ENCODE peak calls at places on chromosomes 5 and 9, in seven cellular contexts. K, M, I, R, Z, B and F are unnamed samples.

GRCh38 chr9:114386361-114386885 is 1.4 kb downstream of the AKNA start:
- DNase-seq in K (no peak), M (no peak), I (no peak), R (no peak), Z (no peak), B (no peak), F (no peak)

GRCh38 chr5:159850192-159850573 is 66.1 kb upstream of the ADRA1B start:
- DNase-seq in K (no peak), M (no peak), I (peak), R (no peak), Z (peak), B (no peak), F (peak)

GRCh38 chr5:84536797-84537196 is 152.1 kb upstream of the EDIL3 start:
- DNase-seq in K (no peak), M (no peak), I (no peak), R (no peak), Z (no peak), B (no peak), F (no peak)

GRCh38 chr5:96177303-96177869 is 215.7 kb upstream of the ELL2 start:
- DNase-seq in K (no peak), M (no peak), I (peak), R (peak), Z (peak), B (no peak), F (peak)

GRCh38 chr5:102528600-102528999 is 29.8 kb upstream of the SLCO6A1 start:
- DNase-seq in K (no peak), M (no peak), I (no peak), R (no peak), Z (no peak), B (no peak), F (no peak)

GRCh38 chr5:34749431-34749872 is 89.5 kb upstream of the TTC23L start:
- DNase-seq in K (no peak), M (no peak), I (no peak), R (no peak), Z (peak), B (no peak), F (peak)

GRCh38 chr5:156402387-156402921 is 75.5 kb downstream of the SGCD start:
- DNase-seq in K (no peak), M (peak), I (no peak), R (no peak), Z (no peak), B (no peak), F (no peak)

GRCh38 chr5:69300537-69301203 is 31.9 kb downstream of the CCDC125 start:
- DNase-seq in K (no peak), M (no peak), I (no peak), R (no peak), Z (no peak), B (no peak), F (no peak)

GRCh38 chr9:32533338-32533737 is 7.3 kb upstream of the RIGI start:
- DNase-seq in K (no peak), M (no peak), I (no peak), R (no peak), Z (no peak), B (no peak), F (no peak)

GRCh38 chr5:67771791-67772190 is 443.8 kb upstream of the PIK3R1 start:
- DNase-seq in K (no peak), M (no peak), I (no peak), R (no peak), Z (no peak), B (no peak), F (no peak)

GRCh38 chr5:32095261-32095671 is 78.9 kb downstream of the GOLPH3 start:
- DNase-seq in K (no peak), M (no peak), I (no peak), R (no peak), Z (no peak), B (no peak), F (no peak)

GRCh38 chr9:34450644-34451043 is 7.7 kb downstream of the FAM219A start:
- DNase-seq in K (no peak), M (no peak), I (no peak), R (no peak), Z (no peak), B (no peak), F (no peak)

GRCh38 chr5:177142778-177143177 is 9.2 kb downstream of the NSD1 start:
- DNase-seq in K (no peak), M (no peak), I (no peak), R (no peak), Z (no peak), B (no peak), F (no peak)

GRCh38 chr5:174549254-174549653 is 175.1 kb upstream of the MSX2 start:
- DNase-seq in K (no peak), M (no peak), I (no peak), R (no peak), Z (no peak), B (no peak), F (no peak)

GRCh38 chr5:105740242-105740641 is 1930.5 kb downstream of the EFNA5 start:
- DNase-seq in K (no peak), M (no peak), I (no peak), R (no peak), Z (no peak), B (no peak), F (no peak)

GRCh38 chr9:83199240-83199639 is 136.3 kb upstream of the RASEF start:
- DNase-seq in K (no peak), M (peak), I (peak), R (peak), Z (peak), B (no peak), F (peak)

GRCh38 chr9:137299938-137300337 is 2.1 kb downstream of the NRARP start:
- DNase-seq in K (no peak), M (no peak), I (no peak), R (no peak), Z (no peak), B (peak), F (no peak)

GRCh38 chr5:1242733-1243486 is 17.7 kb downstream of the SLC6A18 start:
- DNase-seq in K (no peak), M (no peak), I (no peak), R (no peak), Z (no peak), B (no peak), F (no peak)

GRCh38 chr9:109471994-109472393 is 26.1 kb downstream of the PTPN3 start:
- DNase-seq in K (no peak), M (no peak), I (no peak), R (no peak), Z (no peak), B (no peak), F (no peak)

GRCh38 chr5:71954329-71954728 is 152.9 kb upstream of the MAP1B start:
- DNase-seq in K (no peak), M (no peak), I (no peak), R (peak), Z (no peak), B (no peak), F (no peak)

GRCh38 chr5:98997000-98997399 is 68.2 kb upstream of the CHD1 start:
- DNase-seq in K (no peak), M (peak), I (peak), R (no peak), Z (peak), B (no peak), F (peak)

GRCh38 chr9:17929506-17929905 is 350.6 kb downstream of the SH3GL2 start:
- DNase-seq in K (no peak), M (no peak), I (no peak), R (no peak), Z (no peak), B (no peak), F (no peak)

GRCh38 chr9:2657427-2657826 is 35.8 kb downstream of the VLDLR start:
- DNase-seq in K (no peak), M (no peak), I (no peak), R (no peak), Z (no peak), B (no peak), F (no peak)

GRCh38 chr9:21744874-21745273 is 57.6 kb upstream of the MTAP start:
- DNase-seq in K (no peak), M (no peak), I (no peak), R (no peak), Z (peak), B (no peak), F (peak)

GRCh38 chr5:168377525-168377924 is 86.1 kb downstream of the WWC1 start:
- DNase-seq in K (no peak), M (no peak), I (no peak), R (no peak), Z (no peak), B (no peak), F (no peak)

GRCh38 chr5:115532517-115532916 is 12.1 kb downstream of the FEM1C start:
- DNase-seq in K (no peak), M (no peak), I (peak), R (no peak), Z (no peak), B (no peak), F (no peak)

GRCh38 chr9:122936464-122936863 is 4.4 kb upstream of the RABGAP1 start:
- DNase-seq in K (no peak), M (no peak), I (no peak), R (no peak), Z (no peak), B (no peak), F (no peak)

GRCh38 chr9:127776195-127776918 is 2.1 kb downstream of the SH2D3C start:
- DNase-seq in K (peak), M (no peak), I (no peak), R (no peak), Z (no peak), B (no peak), F (no peak)

GRCh38 chr5:172097356-172097755 is 90.7 kb downstream of the STK10 start:
- DNase-seq in K (no peak), M (no peak), I (no peak), R (no peak), Z (no peak), B (peak), F (no peak)

GRCh38 chr9:71552480-71552879 is 215.8 kb downstream of the CEMIP2 start:
- DNase-seq in K (no peak), M (no peak), I (no peak), R (no peak), Z (no peak), B (no peak), F (no peak)

GRCh38 chr5:168163966-168164365 is 127.5 kb upstream of the WWC1 start:
- DNase-seq in K (no peak), M (no peak), I (no peak), R (peak), Z (no peak), B (no peak), F (no peak)

GRCh38 chr9:18493361-18494015 is 19.5 kb downstream of the ADAMTSL1 start:
- DNase-seq in K (no peak), M (no peak), I (peak), R (no peak), Z (peak), B (no peak), F (peak)

GRCh38 chr9:1453636-1454035 is 403.5 kb downstream of the DMRT2 start:
- DNase-seq in K (no peak), M (no peak), I (no peak), R (no peak), Z (no peak), B (no peak), F (no peak)

GRCh38 chr5:133247881-133248642 is 196.2 kb downstream of the HSPA4 start:
- DNase-seq in K (peak), M (peak), I (no peak), R (peak), Z (no peak), B (no peak), F (no peak)
- TF ChIP-seq CTCF in K (peak), M (peak), I (peak), R (peak), Z (peak), B (peak), F (peak)

DNA sequence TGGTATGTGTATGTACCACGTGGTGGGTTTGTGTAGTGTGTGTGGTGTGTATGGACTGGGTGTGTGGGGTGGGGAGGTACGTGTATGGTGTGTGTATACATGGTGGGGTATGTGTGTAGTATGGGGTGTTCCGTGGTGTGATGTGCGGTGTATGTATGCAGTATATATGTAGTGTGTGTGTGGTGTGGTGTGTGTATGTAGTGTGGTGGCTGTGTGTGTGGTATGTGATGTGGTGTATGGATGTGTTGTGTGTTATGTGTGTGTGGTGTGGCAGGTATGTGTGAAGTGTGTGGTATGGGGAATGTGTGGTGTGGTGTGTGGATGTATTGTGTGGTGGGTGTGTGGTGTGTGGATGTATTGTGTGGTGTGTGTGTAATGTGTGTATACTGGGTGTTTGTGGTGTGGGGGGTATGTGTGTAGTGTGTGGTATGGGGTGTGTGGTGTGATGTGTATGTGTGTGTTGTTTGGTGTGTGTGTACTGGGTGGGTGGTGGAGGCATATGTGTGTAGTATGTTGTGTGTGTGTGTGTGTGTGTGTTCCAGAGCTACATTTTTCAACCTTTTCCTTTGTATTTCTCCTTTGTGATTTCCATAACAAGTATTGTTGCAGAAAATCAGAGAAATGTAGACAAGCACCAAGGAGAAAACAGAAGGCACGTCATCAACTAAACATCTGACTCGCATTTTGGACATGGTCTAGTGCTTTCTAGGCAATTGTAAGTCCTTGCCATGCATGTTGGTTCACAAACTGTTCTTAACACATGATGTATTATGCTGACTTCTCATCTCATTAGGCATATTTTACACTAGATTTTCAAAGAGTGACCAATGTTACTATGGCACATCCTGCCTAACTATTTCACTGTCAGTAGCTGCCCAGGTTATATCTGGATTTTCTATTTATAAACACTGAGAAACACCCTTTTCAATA is 13.2 kb downstream of the SEMA4D start:
- DNase-seq in K (no peak), M (no peak), I (no peak), R (no peak), Z (no peak), B (no peak), F (no peak)
- H3K4me3 ChIP-seq in K (no peak), M (no peak), I (no peak), R (no peak), Z (no peak), B (peak), F (no peak)

DNA sequence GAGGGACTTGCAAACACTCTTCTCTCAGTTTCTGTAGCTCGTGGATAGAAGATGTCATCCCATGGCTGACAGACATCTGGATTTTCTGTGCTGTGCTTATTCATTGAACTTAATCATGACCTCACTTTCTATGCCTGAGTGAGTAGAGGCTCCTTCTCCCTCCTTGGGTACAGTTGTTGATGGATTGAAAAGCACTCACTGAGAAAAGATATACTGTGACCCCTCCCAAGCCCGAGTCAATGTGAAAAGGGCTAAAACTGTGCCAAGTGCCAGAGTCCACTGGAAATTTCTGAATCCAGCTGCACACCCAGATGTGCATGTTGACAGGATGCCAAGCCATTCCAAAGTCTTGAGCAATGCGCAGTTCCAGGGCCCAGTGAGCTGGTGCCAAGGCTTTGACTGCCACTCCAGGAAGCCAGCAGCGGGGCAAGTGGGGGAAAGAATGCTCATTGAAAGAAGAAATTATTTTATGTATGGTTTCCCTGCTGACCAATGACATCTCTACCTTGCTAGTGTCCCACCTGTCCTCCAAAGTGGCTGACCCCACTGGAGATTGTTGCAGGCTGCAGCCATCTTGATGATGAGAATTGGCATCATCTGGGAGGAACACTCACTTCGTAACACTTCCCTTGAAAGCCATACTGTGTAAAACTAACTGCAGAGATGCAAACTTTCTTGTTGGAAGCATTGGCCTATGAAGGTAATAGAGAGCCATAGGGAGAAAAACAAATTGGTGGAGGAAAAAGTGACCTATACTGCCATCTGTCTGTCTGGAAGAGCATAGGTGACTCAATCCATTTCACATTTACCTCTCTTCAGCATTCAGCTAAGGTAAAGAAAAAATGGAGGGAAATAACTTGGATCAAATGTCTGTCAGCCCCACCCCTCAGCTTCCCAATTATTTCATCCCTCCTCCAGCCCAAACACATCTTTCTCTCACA is 473.2 kb downstream of the NTRK2 start:
- DNase-seq in K (peak), M (peak), I (peak), R (no peak), Z (no peak), B (peak), F (no peak)
- TF ChIP-seq CTCF in K (peak), M (peak), I (peak), R (no peak), Z (peak), B (peak), F (peak)

DNA sequence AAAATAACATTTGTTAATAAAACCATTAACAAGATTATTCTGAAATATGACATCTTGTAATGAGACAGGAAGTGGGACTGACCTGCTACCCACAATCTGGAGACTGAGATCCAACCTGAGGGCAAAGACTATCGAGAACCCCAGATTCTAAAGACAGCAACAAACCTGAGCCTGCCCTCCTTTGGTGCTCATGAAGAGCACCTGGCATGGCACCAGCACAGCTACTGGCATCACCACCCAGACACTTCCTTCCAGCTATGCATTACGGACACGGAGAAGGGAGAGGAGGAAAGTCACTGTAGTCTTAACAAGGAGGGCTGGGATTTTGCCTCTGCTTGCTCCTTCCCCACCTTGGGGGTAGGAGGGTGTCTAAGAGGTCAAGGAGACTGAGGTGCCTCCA is 105.5 kb downstream of the AUH start:
- DNase-seq in K (no peak), M (no peak), I (no peak), R (no peak), Z (no peak), B (no peak), F (no peak)
- H3K4me3 ChIP-seq in K (no peak), M (no peak), I (no peak), R (no peak), Z (no peak), B (no peak), F (no peak)

DNA sequence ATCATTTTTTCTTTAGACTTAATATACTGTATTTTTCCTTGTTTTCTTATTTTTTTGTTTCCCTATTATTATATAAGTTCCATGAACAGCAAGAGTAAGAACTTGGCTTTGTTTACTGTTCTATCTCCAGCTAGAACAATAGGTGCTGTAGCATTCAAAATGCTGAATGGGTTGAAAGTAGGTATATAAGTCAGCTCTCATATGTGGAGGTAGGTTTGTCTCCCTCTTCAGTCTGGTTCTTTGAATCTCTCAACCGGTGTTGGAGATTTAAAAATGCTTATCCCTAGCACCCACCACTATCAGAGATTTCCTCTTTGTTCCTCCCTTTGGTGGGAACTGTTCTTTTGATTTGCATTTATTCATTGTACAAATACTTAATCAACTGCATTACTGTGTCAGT is 87.5 kb upstream of the FSD1L start:
- DNase-seq in K (no peak), M (peak), I (no peak), R (no peak), Z (no peak), B (no peak), F (no peak)
- TF ChIP-seq CTCF in K (no peak), M (no peak), I (peak), R (no peak), Z (no peak), B (no peak), F (no peak)